ENCODE peak calls at places on chromosomes 1 and 21, in five cellular contexts. P, E, D, V and Y are unnamed samples.

GRCh38 chr1:166182281-166182680 is 15.5 kb upstream of the FAM78B start:
- DNase-seq in E (no peak), D (no peak), V (no peak), P (no peak), Y (no peak)

GRCh38 chr1:62593825-62594394 is 3.4 kb upstream of the ANGPTL3 start:
- DNase-seq in P (no peak), V (no peak), D (no peak), E (no peak), Y (no peak)

GRCh38 chr1:119648620-119649004 is 546 bp upstream of the ZNF697 start:
- DNase-seq in V (no peak), P (no peak), D (no peak), E (no peak), Y (no peak)

GRCh38 chr1:25468037-25468436 is 37.3 kb downstream of the MACO1 start:
- DNase-seq in V (no peak), P (no peak), E (peak; percentile 67), D (no peak), Y (no peak)

GRCh38 chr1:50967416-50968020 is 2.5 kb upstream of the CDKN2C start:
- DNase-seq in D (no peak), V (no peak), P (no peak), E (peak; percentile 28), Y (no peak)

GRCh38 chr1:221289103-221289502 is 409.9 kb downstream of the HLX start:
- DNase-seq in D (no peak), V (no peak), E (no peak), P (no peak), Y (no peak)

GRCh38 chr1:31155216-31155806 is 84.4 kb downstream of the NKAIN1 start:
- DNase-seq in E (peak; percentile 65), D (no peak), V (peak; percentile 90), P (peak; percentile 80), Y (peak; percentile 62)

GRCh38 chr1:15430787-15431570 is 7.3 kb upstream of the CTRC start:
- DNase-seq in P (peak; percentile 86), V (peak; percentile 100), D (peak; percentile 57), E (peak; percentile 61), Y (peak; percentile 70)

GRCh38 chr21:43924421-43925095 is 59.5 kb downstream of the AGPAT3 start:
- DNase-seq in D (no peak), V (peak; percentile 46), E (no peak), P (no peak), Y (no peak)

GRCh38 chr1:4006676-4007374 is 106.8 kb upstream of the C1orf174 start:
- DNase-seq in E (no peak), P (no peak), D (no peak), V (no peak), Y (no peak)

GRCh38 chr1:203726417-203726867 is 38.5 kb upstream of the LAX1 start:
- DNase-seq in E (no peak), P (no peak), V (no peak), D (peak; percentile 38), Y (no peak)

GRCh38 chr1:6059866-6060265 is 14.2 kb downstream of the KCNAB2 start:
- DNase-seq in D (peak; percentile 12), V (no peak), E (no peak), P (no peak), Y (no peak)

GRCh38 chr1:56967900-56968832 is 2.4 kb upstream of the C8B start:
- DNase-seq in V (peak; percentile 93), D (no peak), P (peak; percentile 65), E (peak; percentile 1), Y (peak; percentile 35)

GRCh38 chr1:147897030-147897756 is 5.4 kb upstream of the GJA8 start:
- DNase-seq in P (no peak), D (no peak), V (no peak), E (no peak), Y (peak; percentile 65)

GRCh38 chr1:246602194-246602593 is 35.9 kb downstream of the CNST start:
- DNase-seq in V (no peak), D (no peak), P (no peak), E (peak; percentile 41), Y (no peak)

GRCh38 chr1:246600579-246600978 is 34.3 kb downstream of the CNST start:
- DNase-seq in D (no peak), P (no peak), E (no peak), V (no peak), Y (no peak)

GRCh38 chr1:246597340-246597739 is 31.1 kb downstream of the CNST start:
- DNase-seq in D (peak; percentile 22), E (peak; percentile 97), V (no peak), P (no peak), Y (no peak)

GRCh38 chr1:246597971-246598370 is 31.7 kb downstream of the CNST start:
- DNase-seq in V (no peak), P (no peak), D (no peak), E (no peak), Y (no peak)

GRCh38 chr1:246599315-246599714 is 33.1 kb downstream of the CNST start:
- DNase-seq in P (no peak), D (no peak), E (no peak), V (no peak), Y (no peak)
- H2BK12ac ChIP-seq in P (no peak overlapping the region), D (no peak overlapping the region), E (no peak overlapping the region), V (no peak overlapping the region), Y (no peak overlapping the region)

GRCh38 chr21:45329261-45330074 is 41.8 kb upstream of the POFUT2 start:
- DNase-seq in D (no peak), P (no peak), E (no peak), V (no peak), Y (no peak)
- H2AK5ac ChIP-seq in D (peak overlapping the region; percentile 47), P (no peak overlapping the region), E (peak overlapping the region; percentile 100), V (peak overlapping the region; percentile 13), Y (peak overlapping the region; percentile 88)

GRCh38 chr1:54486864-54487263 is 61.2 kb upstream of the ACOT11 start:
- DNase-seq in P (no peak), V (no peak), D (no peak), E (no peak), Y (no peak)
- H3K14ac ChIP-seq in P (no peak overlapping the region), V (no peak overlapping the region), D (no peak overlapping the region), E (no peak overlapping the region), Y (no peak overlapping the region)

DNA sequence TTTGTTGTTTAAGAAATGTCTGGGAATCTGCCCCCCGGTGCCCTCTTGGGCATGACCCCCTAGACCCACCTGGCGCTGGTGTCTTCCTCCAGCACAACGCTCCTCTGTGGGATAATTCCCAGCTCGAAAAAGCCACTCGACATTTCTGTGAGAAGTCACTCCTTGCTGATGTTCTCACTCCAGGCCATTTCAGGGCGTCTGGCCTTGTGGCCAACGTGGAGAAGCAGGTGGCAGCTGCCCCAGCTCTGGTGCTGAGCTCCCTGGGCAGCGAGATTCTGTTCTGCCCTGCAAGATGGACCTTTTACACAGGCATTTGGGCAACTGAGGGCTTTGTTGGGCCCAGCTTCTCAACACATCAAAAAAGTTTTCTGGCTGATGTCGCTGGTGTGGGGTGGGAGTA is 147.7 kb upstream of the WNT4 start:
- DNase-seq in E (no peak), V (peak; percentile 33), P (no peak), D (no peak), Y (no peak)
- H2BK12ac ChIP-seq in E (no peak overlapping the region), V (no peak overlapping the region), P (no peak overlapping the region), D (peak overlapping the region; percentile 95), Y (no peak overlapping the region)